ENCODE peak calls at places on chromosomes 16 and 17, in six cellular contexts. One of them, this sample, is unnamed.

GRCh38 chr17:8611671-8612298 is 18.7 kb downstream of the MYH10 start:
- DNase-seq in mesenchymal stem cell: peak
- DNase-seq in neuronal stem cell: no peak
- DNase-seq in H9: no peak
- DNase-seq in trophoblast cell: peak
- DNase-seq in H1: no peak
- DNase-seq in this sample: peak

GRCh38 chr17:60594747-60595146 is 5.2 kb upstream of the PPM1D start:
- DNase-seq in mesenchymal stem cell: no peak
- DNase-seq in neuronal stem cell: no peak
- DNase-seq in H9: no peak
- DNase-seq in trophoblast cell: no peak
- DNase-seq in H1: no peak
- DNase-seq in this sample: no peak

GRCh38 chr16:3554351-3554928 is 22.8 kb downstream of the NLRC3 start:
- DNase-seq in mesenchymal stem cell: no peak
- DNase-seq in neuronal stem cell: no peak
- DNase-seq in H9: peak
- DNase-seq in trophoblast cell: no peak
- DNase-seq in H1: no peak
- DNase-seq in this sample: no peak

GRCh38 chr16:30662449-30662848 is 4.2 kb downstream of the FBRS start:
- DNase-seq in mesenchymal stem cell: no peak
- DNase-seq in neuronal stem cell: no peak
- DNase-seq in H9: no peak
- DNase-seq in trophoblast cell: no peak
- DNase-seq in H1: no peak
- DNase-seq in this sample: no peak

GRCh38 chr16:48562475-48562874 is 47.5 kb downstream of the N4BP1 start:
- DNase-seq in mesenchymal stem cell: no peak
- DNase-seq in neuronal stem cell: no peak
- DNase-seq in H9: no peak
- DNase-seq in trophoblast cell: no peak
- DNase-seq in H1: no peak
- DNase-seq in this sample: no peak

GRCh38 chr17:17693253-17693954 is 12.1 kb downstream of the RAI1 start:
- DNase-seq in mesenchymal stem cell: peak
- DNase-seq in neuronal stem cell: no peak
- DNase-seq in H9: peak
- DNase-seq in trophoblast cell: no peak
- DNase-seq in H1: no peak
- DNase-seq in this sample: no peak

GRCh38 chr17:39271546-39271945 is 45.8 kb upstream of the STAC2 start:
- DNase-seq in mesenchymal stem cell: no peak
- DNase-seq in neuronal stem cell: no peak
- DNase-seq in H9: no peak
- DNase-seq in trophoblast cell: no peak
- DNase-seq in H1: no peak
- DNase-seq in this sample: peak

GRCh38 chr17:40452074-40452787 is 9.0 kb downstream of the IGFBP4 start:
- DNase-seq in mesenchymal stem cell: peak
- DNase-seq in neuronal stem cell: no peak
- DNase-seq in H9: no peak
- DNase-seq in trophoblast cell: no peak
- DNase-seq in H1: no peak
- DNase-seq in this sample: peak

GRCh38 chr16:54783226-54783625 is 147.4 kb upstream of the IRX5 start:
- DNase-seq in mesenchymal stem cell: no peak
- DNase-seq in neuronal stem cell: no peak
- DNase-seq in H9: no peak
- DNase-seq in trophoblast cell: no peak
- DNase-seq in H1: no peak
- DNase-seq in this sample: no peak

GRCh38 chr16:17335826-17336492 is 134.8 kb downstream of the XYLT1 start:
- DNase-seq in mesenchymal stem cell: no peak
- DNase-seq in neuronal stem cell: no peak
- DNase-seq in H9: no peak
- DNase-seq in trophoblast cell: no peak
- DNase-seq in H1: no peak
- DNase-seq in this sample: peak

GRCh38 chr17:33260638-33261037 is 32.5 kb downstream of the ASIC2 start:
- DNase-seq in mesenchymal stem cell: no peak
- DNase-seq in neuronal stem cell: no peak
- DNase-seq in H9: peak
- DNase-seq in trophoblast cell: no peak
- DNase-seq in H1: peak
- DNase-seq in this sample: no peak

GRCh38 chr16:11161439-11161838 is 94.6 kb downstream of the SOCS1 start:
- DNase-seq in mesenchymal stem cell: no peak
- DNase-seq in neuronal stem cell: no peak
- DNase-seq in H9: no peak
- DNase-seq in trophoblast cell: no peak
- DNase-seq in H1: no peak
- DNase-seq in this sample: no peak

GRCh38 chr17:74671031-74671771 is 41.5 kb downstream of the CD300LF start:
- DNase-seq in mesenchymal stem cell: peak
- DNase-seq in neuronal stem cell: peak
- DNase-seq in H9: peak
- DNase-seq in trophoblast cell: peak
- DNase-seq in H1: peak
- DNase-seq in this sample: peak

GRCh38 chr16:81416749-81417148 is 27.9 kb upstream of the CMIP start:
- DNase-seq in mesenchymal stem cell: no peak
- DNase-seq in neuronal stem cell: no peak
- DNase-seq in H9: no peak
- DNase-seq in trophoblast cell: no peak
- DNase-seq in H1: no peak
- DNase-seq in this sample: no peak

GRCh38 chr17:72538921-72539352 is 418.1 kb downstream of the SOX9 start:
- DNase-seq in mesenchymal stem cell: no peak
- DNase-seq in neuronal stem cell: no peak
- DNase-seq in H9: peak
- DNase-seq in trophoblast cell: no peak
- DNase-seq in H1: peak
- DNase-seq in this sample: no peak

GRCh38 chr16:83713597-83713996 is 94.2 kb upstream of the HSBP1 start:
- DNase-seq in mesenchymal stem cell: no peak
- DNase-seq in neuronal stem cell: no peak
- DNase-seq in H9: no peak
- DNase-seq in trophoblast cell: no peak
- DNase-seq in H1: no peak
- DNase-seq in this sample: no peak

GRCh38 chr17:56902350-56902749 is 11.5 kb downstream of the TRIM25 start:
- DNase-seq in mesenchymal stem cell: no peak
- DNase-seq in neuronal stem cell: no peak
- DNase-seq in H9: no peak
- DNase-seq in trophoblast cell: no peak
- DNase-seq in H1: no peak
- DNase-seq in this sample: peak

GRCh38 chr17:33436321-33436720 is 143.2 kb upstream of the ASIC2 start:
- DNase-seq in mesenchymal stem cell: peak
- DNase-seq in neuronal stem cell: no peak
- DNase-seq in H9: no peak
- DNase-seq in trophoblast cell: peak
- DNase-seq in H1: no peak
- DNase-seq in this sample: peak

GRCh38 chr16:56369202-56369601 is 56.1 kb downstream of the AMFR start:
- DNase-seq in mesenchymal stem cell: no peak
- DNase-seq in neuronal stem cell: no peak
- DNase-seq in H9: no peak
- DNase-seq in trophoblast cell: no peak
- DNase-seq in H1: no peak
- DNase-seq in this sample: no peak

GRCh38 chr17:77254961-77255741 is 114.4 kb downstream of the SEC14L1 start:
- DNase-seq in mesenchymal stem cell: peak
- DNase-seq in neuronal stem cell: no peak
- DNase-seq in H9: peak
- DNase-seq in trophoblast cell: peak
- DNase-seq in H1: no peak
- DNase-seq in this sample: peak

GRCh38 chr17:75843577-75844529 is at the start of gene UNC13D:
- DNase-seq in mesenchymal stem cell: no peak
- DNase-seq in neuronal stem cell: no peak
- DNase-seq in H9: peak
- DNase-seq in trophoblast cell: peak
- DNase-seq in H1: no peak
- DNase-seq in this sample: no peak

GRCh38 chr17:65359016-65359415 is 202.4 kb downstream of the AXIN2 start:
- DNase-seq in mesenchymal stem cell: peak
- DNase-seq in neuronal stem cell: no peak
- DNase-seq in H9: no peak
- DNase-seq in trophoblast cell: peak
- DNase-seq in H1: no peak
- DNase-seq in this sample: peak

GRCh38 chr17:40605301-40605700 is 40.0 kb upstream of the CCR7 start:
- DNase-seq in mesenchymal stem cell: no peak
- DNase-seq in neuronal stem cell: no peak
- DNase-seq in H9: no peak
- DNase-seq in trophoblast cell: no peak
- DNase-seq in H1: no peak
- DNase-seq in this sample: no peak

GRCh38 chr16:52203096-52203495 is 343.8 kb downstream of the TOX3 start:
- DNase-seq in mesenchymal stem cell: no peak
- DNase-seq in neuronal stem cell: no peak
- DNase-seq in H9: no peak
- DNase-seq in trophoblast cell: peak
- DNase-seq in H1: no peak
- DNase-seq in this sample: no peak

GRCh38 chr16:50718061-50718760 is 23.7 kb upstream of the CYLD start:
- DNase-seq in mesenchymal stem cell: no peak
- DNase-seq in neuronal stem cell: no peak
- DNase-seq in H9: no peak
- DNase-seq in trophoblast cell: no peak
- DNase-seq in H1: no peak
- DNase-seq in this sample: peak

GRCh38 chr16:19481291-19481690 is 40.6 kb downstream of the GDE1 start:
- DNase-seq in mesenchymal stem cell: no peak
- DNase-seq in neuronal stem cell: no peak
- DNase-seq in H9: no peak
- DNase-seq in trophoblast cell: no peak
- DNase-seq in H1: no peak
- DNase-seq in this sample: no peak

GRCh38 chr17:75878174-75878998 is at the start of gene TRIM47:
- DNase-seq in mesenchymal stem cell: peak
- DNase-seq in neuronal stem cell: no peak
- DNase-seq in H9: peak
- DNase-seq in trophoblast cell: peak
- DNase-seq in H1: peak
- DNase-seq in this sample: peak

GRCh38 chr16:57797526-57798266 is 4.6 kb downstream of the KIFC3 start:
- DNase-seq in mesenchymal stem cell: no peak
- DNase-seq in neuronal stem cell: no peak
- DNase-seq in H9: peak
- DNase-seq in trophoblast cell: peak
- DNase-seq in H1: peak
- DNase-seq in this sample: no peak

GRCh38 chr16:77190190-77190477 is 856 bp upstream of the MON1B start:
- DNase-seq in mesenchymal stem cell: no peak
- DNase-seq in neuronal stem cell: no peak
- DNase-seq in H9: no peak
- DNase-seq in trophoblast cell: no peak
- DNase-seq in H1: no peak
- DNase-seq in this sample: no peak

GRCh38 chr16:88616320-88616719 is 22.1 kb upstream of the IL17C start:
- DNase-seq in mesenchymal stem cell: no peak
- DNase-seq in neuronal stem cell: no peak
- DNase-seq in H9: no peak
- DNase-seq in trophoblast cell: no peak
- DNase-seq in H1: no peak
- DNase-seq in this sample: no peak

GRCh38 chr17:81635431-81635830 is 1.5 kb downstream of the NPLOC4 start:
- DNase-seq in mesenchymal stem cell: no peak
- DNase-seq in neuronal stem cell: no peak
- DNase-seq in H9: no peak
- DNase-seq in trophoblast cell: peak
- DNase-seq in H1: no peak
- DNase-seq in this sample: no peak
- H3K14ac ChIP-seq in mesenchymal stem cell: no peak
- H3K14ac ChIP-seq in neuronal stem cell: no peak
- H3K14ac ChIP-seq in H9: no peak
- H3K14ac ChIP-seq in trophoblast cell: no peak
- H3K14ac ChIP-seq in H1: no peak
- H3K14ac ChIP-seq in this sample: no peak

GRCh38 chr17:79323556-79323955 is 248.9 kb downstream of the ENGASE start:
- DNase-seq in mesenchymal stem cell: no peak
- DNase-seq in neuronal stem cell: no peak
- DNase-seq in H9: no peak
- DNase-seq in trophoblast cell: no peak
- DNase-seq in H1: no peak
- DNase-seq in this sample: no peak
- H3K14ac ChIP-seq in mesenchymal stem cell: no peak
- H3K14ac ChIP-seq in neuronal stem cell: peak
- H3K14ac ChIP-seq in H9: no peak
- H3K14ac ChIP-seq in trophoblast cell: no peak
- H3K14ac ChIP-seq in H1: no peak
- H3K14ac ChIP-seq in this sample: no peak

DNA sequence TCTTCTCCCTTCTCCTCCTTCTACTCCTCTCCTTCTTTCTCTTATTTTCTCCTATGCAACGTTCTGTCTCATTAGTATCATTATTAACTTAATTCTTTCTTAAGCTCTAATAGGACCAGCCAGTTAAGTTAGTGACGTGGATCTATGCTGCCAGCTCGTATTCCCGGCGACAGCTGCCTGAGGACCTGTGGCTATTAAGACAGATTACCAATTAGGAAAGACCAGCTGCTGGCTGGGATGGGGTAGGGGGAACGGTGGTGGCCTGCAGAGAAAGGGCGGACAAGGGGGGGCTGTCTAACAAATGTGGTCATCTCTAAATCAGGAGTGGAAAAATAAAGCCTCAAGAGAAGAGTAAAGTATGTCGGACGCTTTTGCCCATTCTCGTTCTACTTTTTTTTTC is 757 bp upstream of the MYH3 start:
- DNase-seq in mesenchymal stem cell: no peak
- DNase-seq in neuronal stem cell: no peak
- DNase-seq in H9: no peak
- DNase-seq in trophoblast cell: no peak
- DNase-seq in H1: no peak
- DNase-seq in this sample: no peak
- H3K14ac ChIP-seq in mesenchymal stem cell: no peak
- H3K14ac ChIP-seq in neuronal stem cell: no peak
- H3K14ac ChIP-seq in H9: no peak
- H3K14ac ChIP-seq in trophoblast cell: no peak
- H3K14ac ChIP-seq in H1: no peak
- H3K14ac ChIP-seq in this sample: no peak

GRCh38 chr17:49086649-49087048 is 45.9 kb upstream of the B4GALNT2 start:
- DNase-seq in mesenchymal stem cell: no peak
- DNase-seq in neuronal stem cell: no peak
- DNase-seq in H9: no peak
- DNase-seq in trophoblast cell: no peak
- DNase-seq in H1: no peak
- DNase-seq in this sample: no peak
- H3K14ac ChIP-seq in mesenchymal stem cell: no peak
- H3K14ac ChIP-seq in neuronal stem cell: no peak
- H3K14ac ChIP-seq in H9: no peak
- H3K14ac ChIP-seq in trophoblast cell: no peak
- H3K14ac ChIP-seq in H1: no peak
- H3K14ac ChIP-seq in this sample: no peak

GRCh38 chr17:13635951-13636350 is 34.2 kb upstream of the HS3ST3A1 start:
- DNase-seq in mesenchymal stem cell: peak
- DNase-seq in neuronal stem cell: no peak
- DNase-seq in H9: no peak
- DNase-seq in trophoblast cell: peak
- DNase-seq in H1: no peak
- DNase-seq in this sample: no peak
- H3K14ac ChIP-seq in mesenchymal stem cell: no peak
- H3K14ac ChIP-seq in neuronal stem cell: no peak
- H3K14ac ChIP-seq in H9: no peak
- H3K14ac ChIP-seq in trophoblast cell: no peak
- H3K14ac ChIP-seq in H1: no peak
- H3K14ac ChIP-seq in this sample: no peak

This sample was measured in IMR-90.